ENCODE peak calls at places on chromosomes 3 and 15, in five cellular contexts. R is stimulated activated CD8-positive, alpha-beta memory T cell treated with anti-CD3 and anti-CD28 coated beads, Interleukin-15, amount 100 ng/mL, for 4 hours; F is NCI-H345; H is germinal center; K is pulmonary artery endothelial cell. B is an unnamed sample.

GRCh38 chr3:160643994-160644393 is 33.0 kb upstream of the ARL14 start:
- DNase-seq in K (no peak), F (no peak), R (no peak), H (no peak), B (no peak)

GRCh38 chr3:133655731-133656130 is 6.0 kb downstream of the TOPBP1 start:
- DNase-seq in H (no peak), F (no peak), K (no peak), R (no peak), B (no peak)

GRCh38 chr15:28881170-28881569 is 4.6 kb upstream of the APBA2 start:
- DNase-seq in K (no peak), H (no peak), F (no peak), R (no peak), B (no peak)

GRCh38 chr3:172760406-172760805 is 9.9 kb downstream of the ECT2 start:
- DNase-seq in F (no peak), K (no peak), R (no peak), H (no peak), B (no peak)

GRCh38 chr15:67009576-67010569 is 55.5 kb upstream of the SMAD3 start:
- DNase-seq in R (no peak), F (no peak), K (no peak), H (no peak), B (no peak)

GRCh38 chr3:63193647-63194046 is 84.5 kb upstream of the SYNPR start:
- DNase-seq in R (no peak), K (no peak), F (peak; percentile 56), H (peak; percentile 28), B (no peak)

GRCh38 chr3:155070932-155071387 is 9.2 kb upstream of the MME start:
- DNase-seq in K (peak; percentile 72), R (no peak), F (no peak), H (no peak), B (no peak)

GRCh38 chr15:101501703-101502373 is 12.3 kb upstream of the PCSK6 start:
- DNase-seq in K (no peak), H (peak; percentile 53), F (peak; percentile 0), R (peak; percentile 5), B (peak; percentile 64)

GRCh38 chr3:188578579-188579363 is 424.8 kb downstream of the LPP start:
- DNase-seq in K (no peak), R (no peak), F (no peak), H (peak; percentile 8), B (no peak)

GRCh38 chr3:73571238-73571741 is 53.5 kb downstream of the PDZRN3 start:
- DNase-seq in H (no peak), R (no peak), F (no peak), K (no peak), B (no peak)

GRCh38 chr3:101229681-101230080 is 90.7 kb downstream of the IMPG2 start:
- DNase-seq in H (no peak), F (no peak), K (no peak), R (no peak), B (no peak)